ENCODE peak calls at places on chromosomes 4 and X, in seven cellular contexts. One of them, this sample, is unnamed.

GRCh38 chr4:84499065-84499982 is at the start of gene NKX6-1:
- DNase-seq in HFFc6: no peak
- DNase-seq in cardiac muscle cell: peak; percentile 92
- DNase-seq in fibroblast of mammary gland: peak; percentile 80
- DNase-seq in AG10803: peak; percentile 69
- DNase-seq in AG08396: peak; percentile 97
- DNase-seq in frontal cortex: peak; percentile 71
- DNase-seq in this sample: peak; percentile 98

GRCh38 chr4:132180020-132180427 is 969.1 kb upstream of the PCDH10 start:
- DNase-seq in HFFc6: peak; percentile 84
- DNase-seq in cardiac muscle cell: no peak
- DNase-seq in fibroblast of mammary gland: peak; percentile 46
- DNase-seq in AG10803: peak; percentile 21
- DNase-seq in AG08396: peak; percentile 16
- DNase-seq in frontal cortex: no peak
- DNase-seq in this sample: no peak

GRCh38 chrX:1618689-1619088 is 3.8 kb downstream of the ASMT start:
- DNase-seq in HFFc6: no peak
- DNase-seq in cardiac muscle cell: no peak
- DNase-seq in fibroblast of mammary gland: no peak
- DNase-seq in AG10803: no peak
- DNase-seq in AG08396: no peak
- DNase-seq in frontal cortex: no peak
- DNase-seq in this sample: no peak

GRCh38 chrX:2325076-2325784 is 175.5 kb downstream of the DHRSX start:
- DNase-seq in HFFc6: peak; percentile 13
- DNase-seq in cardiac muscle cell: no peak
- DNase-seq in fibroblast of mammary gland: peak; percentile 92
- DNase-seq in AG10803: peak; percentile 57
- DNase-seq in AG08396: peak; percentile 74
- DNase-seq in frontal cortex: no peak
- DNase-seq in this sample: no peak

GRCh38 chr4:37882665-37883296 is 8.1 kb upstream of the TBC1D1 start:
- DNase-seq in HFFc6: peak; percentile 56
- DNase-seq in cardiac muscle cell: no peak
- DNase-seq in fibroblast of mammary gland: no peak
- DNase-seq in AG10803: no peak
- DNase-seq in AG08396: no peak
- DNase-seq in frontal cortex: no peak
- DNase-seq in this sample: no peak

GRCh38 chr4:2806392-2807355 is 13.8 kb downstream of the SH3BP2 start:
- DNase-seq in HFFc6: no peak
- DNase-seq in cardiac muscle cell: no peak
- DNase-seq in fibroblast of mammary gland: no peak
- DNase-seq in AG10803: peak; percentile 67
- DNase-seq in AG08396: peak; percentile 85
- DNase-seq in frontal cortex: no peak
- DNase-seq in this sample: no peak

GRCh38 chr4:7843831-7844230 is 95.8 kb downstream of the AFAP1 start:
- DNase-seq in HFFc6: no peak
- DNase-seq in cardiac muscle cell: no peak
- DNase-seq in fibroblast of mammary gland: no peak
- DNase-seq in AG10803: no peak
- DNase-seq in AG08396: no peak
- DNase-seq in frontal cortex: no peak
- DNase-seq in this sample: no peak

GRCh38 chrX:2967998-2968909 is 38.1 kb upstream of the ARSH start:
- DNase-seq in HFFc6: no peak
- DNase-seq in cardiac muscle cell: no peak
- DNase-seq in fibroblast of mammary gland: peak; percentile 55
- DNase-seq in AG10803: peak; percentile 50
- DNase-seq in AG08396: no peak
- DNase-seq in frontal cortex: peak; percentile 4
- DNase-seq in this sample: no peak

GRCh38 chrX:72269671-72270251 is 7.3 kb downstream of the RPS4X start:
- DNase-seq in HFFc6: peak; percentile 67
- DNase-seq in cardiac muscle cell: no peak
- DNase-seq in fibroblast of mammary gland: peak; percentile 80
- DNase-seq in AG10803: peak; percentile 41
- DNase-seq in AG08396: no peak
- DNase-seq in frontal cortex: no peak
- DNase-seq in this sample: no peak

GRCh38 chr4:123449780-123450179 is 53.2 kb downstream of the SPRY1 start:
- DNase-seq in HFFc6: peak; percentile 61
- DNase-seq in cardiac muscle cell: no peak
- DNase-seq in fibroblast of mammary gland: peak; percentile 49
- DNase-seq in AG10803: peak; percentile 58
- DNase-seq in AG08396: no peak
- DNase-seq in frontal cortex: no peak
- DNase-seq in this sample: no peak

GRCh38 chrX:133986008-133986683 is 752 bp upstream of the GPC3 start:
- DNase-seq in HFFc6: no peak
- DNase-seq in cardiac muscle cell: no peak
- DNase-seq in fibroblast of mammary gland: no peak
- DNase-seq in AG10803: no peak
- DNase-seq in AG08396: no peak
- DNase-seq in frontal cortex: no peak
- DNase-seq in this sample: no peak

GRCh38 chrX:7614616-7615015 is 228.4 kb upstream of the VCX start:
- DNase-seq in HFFc6: no peak
- DNase-seq in cardiac muscle cell: peak; percentile 4
- DNase-seq in fibroblast of mammary gland: no peak
- DNase-seq in AG10803: no peak
- DNase-seq in AG08396: no peak
- DNase-seq in frontal cortex: no peak
- DNase-seq in this sample: no peak

GRCh38 chr4:89619230-89619962 is 217.6 kb downstream of the SNCA start:
- DNase-seq in HFFc6: no peak
- DNase-seq in cardiac muscle cell: no peak
- DNase-seq in fibroblast of mammary gland: no peak
- DNase-seq in AG10803: no peak
- DNase-seq in AG08396: no peak
- DNase-seq in frontal cortex: no peak
- DNase-seq in this sample: no peak

GRCh38 chr4:23822181-23822580 is 67.7 kb downstream of the PPARGC1A start:
- DNase-seq in HFFc6: no peak
- DNase-seq in cardiac muscle cell: no peak
- DNase-seq in fibroblast of mammary gland: peak; percentile 11
- DNase-seq in AG10803: no peak
- DNase-seq in AG08396: no peak
- DNase-seq in frontal cortex: no peak
- DNase-seq in this sample: no peak

GRCh38 chr4:120517966-120518365 is 404.6 kb downstream of the PRDM5 start:
- DNase-seq in HFFc6: peak; percentile 77
- DNase-seq in cardiac muscle cell: no peak
- DNase-seq in fibroblast of mammary gland: peak; percentile 91
- DNase-seq in AG10803: peak; percentile 78
- DNase-seq in AG08396: peak; percentile 75
- DNase-seq in frontal cortex: no peak
- DNase-seq in this sample: peak; percentile 51

GRCh38 chr4:139711461-139711860 is 45.8 kb downstream of the MGST2 start:
- DNase-seq in HFFc6: peak; percentile 28
- DNase-seq in cardiac muscle cell: no peak
- DNase-seq in fibroblast of mammary gland: no peak
- DNase-seq in AG10803: peak; percentile 16
- DNase-seq in AG08396: no peak
- DNase-seq in frontal cortex: no peak
- DNase-seq in this sample: no peak

GRCh38 chrX:107146670-107147069 is 28.0 kb upstream of the RBM41 start:
- DNase-seq in HFFc6: no peak
- DNase-seq in cardiac muscle cell: no peak
- DNase-seq in fibroblast of mammary gland: peak; percentile 64
- DNase-seq in AG10803: no peak
- DNase-seq in AG08396: no peak
- DNase-seq in frontal cortex: no peak
- DNase-seq in this sample: no peak

GRCh38 chrX:69151898-69152297 is 13.4 kb downstream of the PJA1 start:
- DNase-seq in HFFc6: no peak
- DNase-seq in cardiac muscle cell: no peak
- DNase-seq in fibroblast of mammary gland: no peak
- DNase-seq in AG10803: no peak
- DNase-seq in AG08396: no peak
- DNase-seq in frontal cortex: no peak
- DNase-seq in this sample: no peak

GRCh38 chr4:57270350-57270749 is 160.2 kb upstream of the IGFBP7 start:
- DNase-seq in HFFc6: no peak
- DNase-seq in cardiac muscle cell: peak; percentile 68
- DNase-seq in fibroblast of mammary gland: peak; percentile 28
- DNase-seq in AG10803: no peak
- DNase-seq in AG08396: no peak
- DNase-seq in frontal cortex: no peak
- DNase-seq in this sample: no peak

GRCh38 chr4:161767116-161767515 is 396.7 kb downstream of the FSTL5 start:
- DNase-seq in HFFc6: no peak
- DNase-seq in cardiac muscle cell: no peak
- DNase-seq in fibroblast of mammary gland: peak; percentile 10
- DNase-seq in AG10803: peak; percentile 29
- DNase-seq in AG08396: no peak
- DNase-seq in frontal cortex: no peak
- DNase-seq in this sample: no peak

GRCh38 chr4:44760142-44760898 is 34.0 kb upstream of the GNPDA2 start:
- DNase-seq in HFFc6: peak; percentile 48
- DNase-seq in cardiac muscle cell: peak; percentile 59
- DNase-seq in fibroblast of mammary gland: peak; percentile 60
- DNase-seq in AG10803: peak; percentile 44
- DNase-seq in AG08396: peak; percentile 12
- DNase-seq in frontal cortex: peak; percentile 4
- DNase-seq in this sample: no peak

GRCh38 chrX:68365356-68365755 is 67.9 kb downstream of the OPHN1 start:
- DNase-seq in HFFc6: no peak
- DNase-seq in cardiac muscle cell: no peak
- DNase-seq in fibroblast of mammary gland: peak; percentile 11
- DNase-seq in AG10803: peak; percentile 12
- DNase-seq in AG08396: no peak
- DNase-seq in frontal cortex: no peak
- DNase-seq in this sample: no peak

This sample was measured in BE2C.